ENCODE peak calls at places on chromosomes 11 and 22, in nine cellular contexts. One of them, this sample, is unnamed.
A peak's percentile ranks its signal among the peaks of the same experiment; 100 is the strongest.

GRCh38 chr11:113202431-113202830 is 112.0 kb upstream of the TTC12 start:
- DNase-seq in K562: no peak
- DNase-seq in GM23338: no peak
- DNase-seq in HCT116: no peak
- DNase-seq in SK-N-SH: no peak
- DNase-seq in OCI-LY7: no peak
- DNase-seq in PC-3: peak; percentile 85
- DNase-seq in Karpas-422: no peak
- DNase-seq in neural progenitor cell: no peak
- DNase-seq in this sample: no peak

GRCh38 chr11:130772266-130773227 is 143.7 kb downstream of the SNX19 start:
- DNase-seq in K562: no peak
- DNase-seq in GM23338: no peak
- DNase-seq in HCT116: no peak
- DNase-seq in SK-N-SH: no peak
- DNase-seq in OCI-LY7: no peak
- DNase-seq in PC-3: peak; percentile 92
- DNase-seq in Karpas-422: no peak
- DNase-seq in neural progenitor cell: no peak
- DNase-seq in this sample: peak; percentile 97

GRCh38 chr11:19792510-19792909 is 79.9 kb downstream of the NAV2 start:
- DNase-seq in K562: no peak
- DNase-seq in GM23338: no peak
- DNase-seq in HCT116: no peak
- DNase-seq in SK-N-SH: peak; percentile 67
- DNase-seq in OCI-LY7: no peak
- DNase-seq in PC-3: no peak
- DNase-seq in Karpas-422: no peak
- DNase-seq in neural progenitor cell: no peak
- DNase-seq in this sample: no peak

GRCh38 chr22:49770454-49771265 is 57.0 kb downstream of the BRD1 start:
- DNase-seq in K562: no peak
- DNase-seq in GM23338: no peak
- DNase-seq in HCT116: no peak
- DNase-seq in SK-N-SH: no peak
- DNase-seq in OCI-LY7: no peak
- DNase-seq in PC-3: no peak
- DNase-seq in Karpas-422: no peak
- DNase-seq in neural progenitor cell: no peak
- DNase-seq in this sample: no peak

GRCh38 chr11:116641561-116642045 is 131.2 kb downstream of the BUD13 start:
- DNase-seq in K562: peak; percentile 72
- DNase-seq in GM23338: peak; percentile 81
- DNase-seq in HCT116: peak; percentile 32
- DNase-seq in SK-N-SH: peak; percentile 86
- DNase-seq in OCI-LY7: peak; percentile 29
- DNase-seq in PC-3: peak; percentile 80
- DNase-seq in Karpas-422: peak; percentile 63
- DNase-seq in neural progenitor cell: peak; percentile 67
- DNase-seq in this sample: no peak

GRCh38 chr22:49926916-49927315 is 8.5 kb downstream of the CRELD2 start:
- DNase-seq in K562: no peak
- DNase-seq in GM23338: no peak
- DNase-seq in HCT116: no peak
- DNase-seq in SK-N-SH: no peak
- DNase-seq in OCI-LY7: no peak
- DNase-seq in PC-3: no peak
- DNase-seq in Karpas-422: no peak
- DNase-seq in neural progenitor cell: no peak
- DNase-seq in this sample: no peak

GRCh38 chr11:16883179-16883578 is 131.0 kb downstream of the PLEKHA7 start:
- DNase-seq in K562: peak; percentile 64
- DNase-seq in GM23338: peak; percentile 51
- DNase-seq in HCT116: peak; percentile 39
- DNase-seq in SK-N-SH: no peak
- DNase-seq in OCI-LY7: no peak
- DNase-seq in PC-3: peak; percentile 94
- DNase-seq in Karpas-422: peak; percentile 42
- DNase-seq in neural progenitor cell: no peak
- DNase-seq in this sample: no peak

GRCh38 chr22:21725956-21726649 is 9.5 kb downstream of the YPEL1 start:
- DNase-seq in K562: no peak
- DNase-seq in GM23338: peak; percentile 77
- DNase-seq in HCT116: no peak
- DNase-seq in SK-N-SH: no peak
- DNase-seq in OCI-LY7: no peak
- DNase-seq in PC-3: no peak
- DNase-seq in Karpas-422: no peak
- DNase-seq in neural progenitor cell: no peak
- DNase-seq in this sample: no peak

GRCh38 chr22:47250995-47251765 is 488.7 kb downstream of the TBC1D22A start:
- DNase-seq in K562: no peak
- DNase-seq in GM23338: no peak
- DNase-seq in HCT116: no peak
- DNase-seq in SK-N-SH: no peak
- DNase-seq in OCI-LY7: no peak
- DNase-seq in PC-3: no peak
- DNase-seq in Karpas-422: no peak
- DNase-seq in neural progenitor cell: no peak
- DNase-seq in this sample: no peak

GRCh38 chr11:77750757-77751156 is 69.8 kb downstream of the RSF1 start:
- DNase-seq in K562: no peak
- DNase-seq in GM23338: no peak
- DNase-seq in HCT116: no peak
- DNase-seq in SK-N-SH: no peak
- DNase-seq in OCI-LY7: no peak
- DNase-seq in PC-3: no peak
- DNase-seq in Karpas-422: no peak
- DNase-seq in neural progenitor cell: no peak
- DNase-seq in this sample: no peak

GRCh38 chr11:78606667-78607066 is 32.0 kb upstream of the NARS2 start:
- DNase-seq in K562: no peak
- DNase-seq in GM23338: no peak
- DNase-seq in HCT116: no peak
- DNase-seq in SK-N-SH: no peak
- DNase-seq in OCI-LY7: no peak
- DNase-seq in PC-3: peak; percentile 70
- DNase-seq in Karpas-422: no peak
- DNase-seq in neural progenitor cell: no peak
- DNase-seq in this sample: no peak

GRCh38 chr11:57638811-57639320 is 10.8 kb downstream of the YPEL4 start:
- DNase-seq in K562: no peak
- DNase-seq in GM23338: no peak
- DNase-seq in HCT116: no peak
- DNase-seq in SK-N-SH: peak; percentile 56
- DNase-seq in OCI-LY7: no peak
- DNase-seq in PC-3: no peak
- DNase-seq in Karpas-422: no peak
- DNase-seq in neural progenitor cell: peak; percentile 59
- DNase-seq in this sample: no peak

GRCh38 chr11:34633990-34634725 is 13.3 kb downstream of the EHF start:
- DNase-seq in K562: no peak
- DNase-seq in GM23338: no peak
- DNase-seq in HCT116: no peak
- DNase-seq in SK-N-SH: no peak
- DNase-seq in OCI-LY7: peak; percentile 36
- DNase-seq in PC-3: peak; percentile 49
- DNase-seq in Karpas-422: peak; percentile 59
- DNase-seq in neural progenitor cell: no peak
- DNase-seq in this sample: peak; percentile 51

GRCh38 chr11:5550440-5551095 is 2.2 kb upstream of the OR52H1 start:
- DNase-seq in K562: no peak
- DNase-seq in GM23338: no peak
- DNase-seq in HCT116: peak; percentile 54
- DNase-seq in SK-N-SH: no peak
- DNase-seq in OCI-LY7: no peak
- DNase-seq in PC-3: peak; percentile 80
- DNase-seq in Karpas-422: no peak
- DNase-seq in neural progenitor cell: no peak
- DNase-seq in this sample: peak; percentile 91

GRCh38 chr11:106379265-106379664 is 301.8 kb downstream of the AASDHPPT start:
- DNase-seq in K562: no peak
- DNase-seq in GM23338: no peak
- DNase-seq in HCT116: no peak
- DNase-seq in SK-N-SH: no peak
- DNase-seq in OCI-LY7: no peak
- DNase-seq in PC-3: no peak
- DNase-seq in Karpas-422: no peak
- DNase-seq in neural progenitor cell: no peak
- DNase-seq in this sample: no peak

GRCh38 chr22:47783433-47784366 is 1021.2 kb downstream of the TBC1D22A start:
- DNase-seq in K562: no peak
- DNase-seq in GM23338: no peak
- DNase-seq in HCT116: no peak
- DNase-seq in SK-N-SH: no peak
- DNase-seq in OCI-LY7: no peak
- DNase-seq in PC-3: no peak
- DNase-seq in Karpas-422: no peak
- DNase-seq in neural progenitor cell: peak; percentile 32
- DNase-seq in this sample: no peak

GRCh38 chr11:465896-466538 is 15.9 kb downstream of the PTDSS2 start:
- DNase-seq in K562: no peak
- DNase-seq in GM23338: peak; percentile 37
- DNase-seq in HCT116: no peak
- DNase-seq in SK-N-SH: no peak
- DNase-seq in OCI-LY7: no peak
- DNase-seq in PC-3: peak; percentile 7
- DNase-seq in Karpas-422: no peak
- DNase-seq in neural progenitor cell: no peak
- DNase-seq in this sample: no peak
- H4K20me1 ChIP-seq in K562: no peaks in the 10 kb centered on the region
- H4K20me1 ChIP-seq in GM23338: no peaks in the 10 kb centered on the region
- H4K20me1 ChIP-seq in HCT116: no peaks in the 10 kb centered on the region
- H4K20me1 ChIP-seq in SK-N-SH: no peaks in the 10 kb centered on the region
- H4K20me1 ChIP-seq in OCI-LY7: no peaks in the 10 kb centered on the region
- H4K20me1 ChIP-seq in PC-3: no peaks in the 10 kb centered on the region
- H4K20me1 ChIP-seq in Karpas-422: no peaks in the 10 kb centered on the region
- H4K20me1 ChIP-seq in neural progenitor cell: no peaks in the 10 kb centered on the region
- H4K20me1 ChIP-seq in this sample: peaks cover 5% of the 10 kb centered on the region

DNA sequence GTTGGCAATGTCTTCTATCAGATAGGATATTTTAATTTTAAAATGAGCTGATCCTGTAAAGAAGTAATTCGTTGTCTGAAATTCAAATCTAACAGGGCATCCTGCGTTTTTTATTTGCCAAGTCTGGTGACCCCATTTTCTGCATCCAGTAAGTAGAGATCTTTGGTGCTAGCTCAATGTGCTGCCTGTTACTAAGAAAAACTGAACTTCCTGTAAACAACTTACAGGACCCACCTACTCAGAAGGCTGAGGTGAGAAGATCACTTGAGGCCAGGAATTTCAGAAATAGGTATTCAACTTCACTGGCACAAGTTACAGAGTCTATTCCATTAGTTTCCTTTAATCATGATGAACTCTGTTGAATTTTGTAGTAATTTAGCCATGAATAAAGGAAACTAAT is 4.0 kb downstream of the ARL14EP start:
- DNase-seq in K562: no peak
- DNase-seq in GM23338: no peak
- DNase-seq in HCT116: no peak
- DNase-seq in SK-N-SH: no peak
- DNase-seq in OCI-LY7: peak; percentile 62
- DNase-seq in PC-3: no peak
- DNase-seq in Karpas-422: no peak
- DNase-seq in neural progenitor cell: no peak
- DNase-seq in this sample: no peak
- H4K20me1 ChIP-seq in K562: no peaks in the 10 kb centered on the region
- H4K20me1 ChIP-seq in GM23338: peaks cover 14% of the 10 kb centered on the region
- H4K20me1 ChIP-seq in HCT116: peaks cover 13% of the 10 kb centered on the region
- H4K20me1 ChIP-seq in SK-N-SH: no peaks in the 10 kb centered on the region
- H4K20me1 ChIP-seq in OCI-LY7: peaks cover 17% of the 10 kb centered on the region
- H4K20me1 ChIP-seq in PC-3: no peaks in the 10 kb centered on the region
- H4K20me1 ChIP-seq in Karpas-422: no peaks in the 10 kb centered on the region
- H4K20me1 ChIP-seq in neural progenitor cell: peaks cover 4% of the 10 kb centered on the region
- H4K20me1 ChIP-seq in this sample: no peaks in the 10 kb centered on the region

DNA sequence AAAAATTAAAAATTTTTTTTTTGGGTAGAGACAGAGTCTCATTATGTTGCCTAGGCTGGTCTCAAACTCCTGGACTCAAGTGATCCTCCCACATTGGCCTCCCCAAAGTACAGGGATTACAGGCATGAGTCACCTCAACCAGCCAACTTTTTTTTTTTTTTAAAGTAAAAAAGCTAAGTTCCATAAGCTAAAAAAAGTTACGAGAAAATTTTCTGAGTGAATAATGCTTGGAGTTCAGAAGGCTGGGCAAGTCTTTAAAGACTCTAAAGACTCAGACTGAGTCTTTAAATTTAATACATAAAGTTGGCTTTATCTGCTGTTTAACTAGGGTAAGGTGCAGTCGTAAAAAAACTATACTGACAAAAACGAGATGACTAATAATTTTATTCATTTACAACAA is 5.6 kb downstream of the DDX6 start:
- DNase-seq in K562: no peak
- DNase-seq in GM23338: no peak
- DNase-seq in HCT116: no peak
- DNase-seq in SK-N-SH: no peak
- DNase-seq in OCI-LY7: no peak
- DNase-seq in PC-3: peak; percentile 80
- DNase-seq in Karpas-422: no peak
- DNase-seq in neural progenitor cell: no peak
- DNase-seq in this sample: peak; percentile 52
- H4K20me1 ChIP-seq in K562: peaks cover 3% of the 10 kb centered on the region
- H4K20me1 ChIP-seq in GM23338: peaks cover 76% of the 10 kb centered on the region
- H4K20me1 ChIP-seq in HCT116: peaks cover 22% of the 10 kb centered on the region
- H4K20me1 ChIP-seq in SK-N-SH: peaks cover 96% of the 10 kb centered on the region
- H4K20me1 ChIP-seq in OCI-LY7: peaks cover 16% of the 10 kb centered on the region
- H4K20me1 ChIP-seq in PC-3: peaks cover 57% of the 10 kb centered on the region
- H4K20me1 ChIP-seq in Karpas-422: no peaks in the 10 kb centered on the region
- H4K20me1 ChIP-seq in neural progenitor cell: peaks cover 96% of the 10 kb centered on the region
- H4K20me1 ChIP-seq in this sample: peaks cover 85% of the 10 kb centered on the region

GRCh38 chr22:28923826-28924732 is 40.7 kb downstream of the ZNRF3 start:
- DNase-seq in K562: no peak
- DNase-seq in GM23338: peak; percentile 30
- DNase-seq in HCT116: peak; percentile 55
- DNase-seq in SK-N-SH: peak; percentile 80
- DNase-seq in OCI-LY7: no peak
- DNase-seq in PC-3: no peak
- DNase-seq in Karpas-422: no peak
- DNase-seq in neural progenitor cell: no peak
- DNase-seq in this sample: no peak

GRCh38 chr22:28922540-28923244 is 39.3 kb downstream of the ZNRF3 start:
- DNase-seq in K562: no peak
- DNase-seq in GM23338: no peak
- DNase-seq in HCT116: no peak
- DNase-seq in SK-N-SH: no peak
- DNase-seq in OCI-LY7: no peak
- DNase-seq in PC-3: no peak
- DNase-seq in Karpas-422: no peak
- DNase-seq in neural progenitor cell: no peak
- DNase-seq in this sample: no peak

GRCh38 chr22:28929197-28929596 is 45.8 kb downstream of the ZNRF3 start:
- DNase-seq in K562: no peak
- DNase-seq in GM23338: no peak
- DNase-seq in HCT116: no peak
- DNase-seq in SK-N-SH: no peak
- DNase-seq in OCI-LY7: no peak
- DNase-seq in PC-3: no peak
- DNase-seq in Karpas-422: no peak
- DNase-seq in neural progenitor cell: no peak
- DNase-seq in this sample: no peak

GRCh38 chr22:28927526-28928089 is 44.2 kb downstream of the ZNRF3 start:
- DNase-seq in K562: peak; percentile 12
- DNase-seq in GM23338: no peak
- DNase-seq in HCT116: no peak
- DNase-seq in SK-N-SH: no peak
- DNase-seq in OCI-LY7: no peak
- DNase-seq in PC-3: no peak
- DNase-seq in Karpas-422: no peak
- DNase-seq in neural progenitor cell: no peak
- DNase-seq in this sample: no peak

GRCh38 chr22:28925916-28926315 is 42.5 kb downstream of the ZNRF3 start:
- DNase-seq in K562: no peak
- DNase-seq in GM23338: peak; percentile 61
- DNase-seq in HCT116: no peak
- DNase-seq in SK-N-SH: no peak
- DNase-seq in OCI-LY7: no peak
- DNase-seq in PC-3: no peak
- DNase-seq in Karpas-422: no peak
- DNase-seq in neural progenitor cell: no peak
- DNase-seq in this sample: no peak
- H4K20me1 ChIP-seq in K562: peaks cover 6% of the 10 kb centered on the region
- H4K20me1 ChIP-seq in GM23338: peaks cover 50% of the 10 kb centered on the region
- H4K20me1 ChIP-seq in HCT116: peaks cover 3% of the 10 kb centered on the region
- H4K20me1 ChIP-seq in SK-N-SH: peaks cover 24% of the 10 kb centered on the region
- H4K20me1 ChIP-seq in OCI-LY7: no peaks in the 10 kb centered on the region
- H4K20me1 ChIP-seq in PC-3: no peaks in the 10 kb centered on the region
- H4K20me1 ChIP-seq in Karpas-422: no peaks in the 10 kb centered on the region
- H4K20me1 ChIP-seq in neural progenitor cell: peaks cover 49% of the 10 kb centered on the region
- H4K20me1 ChIP-seq in this sample: no peaks in the 10 kb centered on the region